ENCODE peak calls at places on chromosomes 7 and 10, in five cellular contexts. One of them, this sample, is unnamed.

GRCh38 chr7:152541892-152542291 is 106.1 kb upstream of the KMT2C start:
- DNase-seq in GM06990: no peak
- DNase-seq in BJ: no peak
- DNase-seq in neural progenitor cell: no peak
- DNase-seq in endothelial cell: no peak
- DNase-seq in this sample: no peak

GRCh38 chr10:119254355-119254754 is 47.0 kb downstream of the GRK5 start:
- DNase-seq in GM06990: no peak
- DNase-seq in BJ: no peak
- DNase-seq in neural progenitor cell: no peak
- DNase-seq in endothelial cell: no peak
- DNase-seq in this sample: no peak

GRCh38 chr10:126017961-126018560 is 121.7 kb downstream of the FANK1 start:
- DNase-seq in GM06990: no peak
- DNase-seq in BJ: peak
- DNase-seq in neural progenitor cell: no peak
- DNase-seq in endothelial cell: no peak
- DNase-seq in this sample: no peak

GRCh38 chr10:96651998-96652431 is 65.2 kb upstream of the TM9SF3 start:
- DNase-seq in GM06990: peak
- DNase-seq in BJ: no peak
- DNase-seq in neural progenitor cell: no peak
- DNase-seq in endothelial cell: no peak
- DNase-seq in this sample: peak

GRCh38 chr7:50281680-50282445 is 22.7 kb upstream of the IKZF1 start:
- DNase-seq in GM06990: peak
- DNase-seq in BJ: no peak
- DNase-seq in neural progenitor cell: no peak
- DNase-seq in endothelial cell: no peak
- DNase-seq in this sample: peak

GRCh38 chr10:50326757-50327701 is 75.7 kb upstream of the ASAH2 start:
- DNase-seq in GM06990: no peak
- DNase-seq in BJ: peak
- DNase-seq in neural progenitor cell: no peak
- DNase-seq in endothelial cell: no peak
- DNase-seq in this sample: no peak

GRCh38 chr10:14879055-14879800 is 562 bp downstream of the SUV39H2 start:
- DNase-seq in GM06990: no peak
- DNase-seq in BJ: no peak
- DNase-seq in neural progenitor cell: peak
- DNase-seq in endothelial cell: no peak
- DNase-seq in this sample: no peak

GRCh38 chr7:92723205-92723604 is 113.2 kb downstream of the CDK6 start:
- DNase-seq in GM06990: no peak
- DNase-seq in BJ: no peak
- DNase-seq in neural progenitor cell: no peak
- DNase-seq in endothelial cell: no peak
- DNase-seq in this sample: no peak

GRCh38 chr10:117537904-117538524 is 4.5 kb upstream of the EMX2 start:
- DNase-seq in GM06990: no peak
- DNase-seq in BJ: no peak
- DNase-seq in neural progenitor cell: no peak
- DNase-seq in endothelial cell: no peak
- DNase-seq in this sample: peak

GRCh38 chr10:117536359-117536861 is 6.1 kb upstream of the EMX2 start:
- DNase-seq in GM06990: no peak
- DNase-seq in BJ: no peak
- DNase-seq in neural progenitor cell: no peak
- DNase-seq in endothelial cell: no peak
- DNase-seq in this sample: peak

GRCh38 chr10:117536862-117537435 is 5.6 kb upstream of the EMX2 start:
- DNase-seq in GM06990: no peak
- DNase-seq in BJ: no peak
- DNase-seq in neural progenitor cell: peak
- DNase-seq in endothelial cell: peak
- DNase-seq in this sample: peak

GRCh38 chr10:117535752-117536358 is 6.7 kb upstream of the EMX2 start:
- DNase-seq in GM06990: no peak
- DNase-seq in BJ: no peak
- DNase-seq in neural progenitor cell: peak
- DNase-seq in endothelial cell: no peak
- DNase-seq in this sample: peak

DNA sequence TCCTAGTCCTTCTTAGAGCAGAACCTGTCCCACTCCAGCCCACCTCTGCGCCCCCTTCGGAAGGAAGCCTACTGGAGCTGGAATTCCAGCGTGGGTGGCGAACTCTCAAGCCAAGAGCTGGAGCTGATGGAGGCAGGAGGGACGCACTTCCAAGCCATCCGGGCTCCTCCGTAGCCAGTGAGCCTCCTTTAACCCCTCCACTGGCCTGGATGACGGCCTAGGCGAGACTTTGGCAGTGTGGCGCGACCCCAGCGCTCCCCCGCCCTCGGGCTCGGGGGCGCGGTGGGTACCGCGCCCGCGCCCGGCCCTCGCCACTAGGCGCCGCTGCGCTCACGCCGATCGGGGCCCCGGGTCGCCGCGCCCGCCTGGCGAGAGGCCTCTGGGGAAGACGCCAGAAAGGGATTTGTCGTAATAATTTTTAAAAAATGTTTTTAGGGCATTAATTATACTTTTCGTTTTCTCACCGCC is 5.1 kb upstream of the EMX2 start:
- DNase-seq in GM06990: no peak
- DNase-seq in BJ: no peak
- DNase-seq in neural progenitor cell: peak
- DNase-seq in endothelial cell: peak
- DNase-seq in this sample: peak
- TF ChIP-seq CTCF in GM06990: no peak
- TF ChIP-seq CTCF in BJ: peak
- TF ChIP-seq CTCF in neural progenitor cell: peak
- TF ChIP-seq CTCF in endothelial cell: peak
- TF ChIP-seq CTCF in this sample: peak

DNA sequence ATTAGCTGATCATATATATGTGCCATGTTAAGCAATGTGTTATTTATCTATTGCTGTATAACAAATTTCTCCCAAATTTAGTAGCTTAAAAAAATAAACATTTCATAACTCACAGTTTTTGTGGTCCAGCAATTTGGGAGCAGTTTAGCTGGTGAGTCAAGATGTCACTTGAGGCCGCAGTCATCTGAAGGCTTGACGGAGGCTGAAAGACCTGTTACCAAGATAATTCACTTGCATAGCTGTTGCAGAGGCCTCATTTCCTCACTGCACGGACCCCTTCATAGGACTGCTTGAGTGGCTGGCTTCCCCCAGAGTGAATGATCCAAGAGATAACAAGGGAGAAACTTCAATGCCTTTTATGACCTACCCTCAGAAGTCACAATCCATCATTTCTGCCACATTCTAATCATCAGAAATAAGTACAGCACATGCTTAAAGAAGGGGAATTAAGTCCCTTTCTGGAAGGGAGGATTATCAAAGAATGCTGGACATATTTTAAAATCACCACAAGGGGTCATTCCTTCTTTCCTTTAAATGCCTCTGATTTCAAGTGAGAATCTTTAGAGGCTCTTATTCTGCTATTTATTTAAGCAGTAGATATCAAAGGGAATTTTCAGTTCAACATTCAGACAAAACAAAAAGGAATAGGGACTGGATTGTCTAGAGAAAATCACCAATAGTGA is 10.5 kb upstream of the SRPK2 start:
- DNase-seq in GM06990: no peak
- DNase-seq in BJ: no peak
- DNase-seq in neural progenitor cell: no peak
- DNase-seq in endothelial cell: no peak
- DNase-seq in this sample: no peak
- TF ChIP-seq CTCF in GM06990: peak
- TF ChIP-seq CTCF in BJ: peak
- TF ChIP-seq CTCF in neural progenitor cell: peak
- TF ChIP-seq CTCF in endothelial cell: peak
- TF ChIP-seq CTCF in this sample: peak

DNA sequence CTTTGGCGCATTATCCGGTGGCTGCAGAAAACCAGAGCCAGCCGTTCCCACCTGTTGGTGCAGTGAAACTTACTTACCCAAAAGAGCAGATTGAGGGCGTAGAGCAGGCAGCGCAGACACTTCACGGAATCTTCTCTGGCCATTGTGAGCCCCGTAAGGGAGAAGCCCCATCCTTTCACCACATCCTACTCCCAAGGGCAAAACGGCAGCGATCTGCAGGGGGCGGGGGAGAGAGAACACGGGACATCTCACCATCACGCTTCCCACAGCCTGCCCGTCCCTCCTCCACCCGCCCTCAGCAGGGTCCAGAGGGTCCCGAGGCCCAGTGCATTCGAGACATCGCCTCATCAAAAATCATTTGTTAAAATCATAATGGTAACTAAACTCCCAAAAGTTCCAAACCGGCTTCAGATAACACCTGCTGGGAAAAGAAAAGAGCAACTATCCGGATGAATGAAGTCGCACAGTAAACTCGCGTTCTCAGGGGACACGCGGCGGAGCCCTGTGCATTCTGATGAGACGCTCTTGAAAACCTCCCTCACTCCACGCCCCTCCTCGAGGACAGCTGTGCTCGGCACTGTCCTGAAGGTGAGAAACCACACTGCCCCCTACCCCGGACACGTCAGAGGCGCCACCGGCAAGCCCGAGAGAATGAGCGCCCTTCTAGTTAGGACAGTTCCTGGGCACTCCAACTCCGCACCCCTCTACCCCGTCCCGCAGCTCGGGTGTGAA is 1.2 kb downstream of the TSPAN12 start:
- DNase-seq in GM06990: peak
- DNase-seq in BJ: no peak
- DNase-seq in neural progenitor cell: peak
- DNase-seq in endothelial cell: peak
- DNase-seq in this sample: peak
- TF ChIP-seq CTCF in GM06990: peak
- TF ChIP-seq CTCF in BJ: no peak
- TF ChIP-seq CTCF in neural progenitor cell: no peak
- TF ChIP-seq CTCF in endothelial cell: no peak
- TF ChIP-seq CTCF in this sample: peak

DNA sequence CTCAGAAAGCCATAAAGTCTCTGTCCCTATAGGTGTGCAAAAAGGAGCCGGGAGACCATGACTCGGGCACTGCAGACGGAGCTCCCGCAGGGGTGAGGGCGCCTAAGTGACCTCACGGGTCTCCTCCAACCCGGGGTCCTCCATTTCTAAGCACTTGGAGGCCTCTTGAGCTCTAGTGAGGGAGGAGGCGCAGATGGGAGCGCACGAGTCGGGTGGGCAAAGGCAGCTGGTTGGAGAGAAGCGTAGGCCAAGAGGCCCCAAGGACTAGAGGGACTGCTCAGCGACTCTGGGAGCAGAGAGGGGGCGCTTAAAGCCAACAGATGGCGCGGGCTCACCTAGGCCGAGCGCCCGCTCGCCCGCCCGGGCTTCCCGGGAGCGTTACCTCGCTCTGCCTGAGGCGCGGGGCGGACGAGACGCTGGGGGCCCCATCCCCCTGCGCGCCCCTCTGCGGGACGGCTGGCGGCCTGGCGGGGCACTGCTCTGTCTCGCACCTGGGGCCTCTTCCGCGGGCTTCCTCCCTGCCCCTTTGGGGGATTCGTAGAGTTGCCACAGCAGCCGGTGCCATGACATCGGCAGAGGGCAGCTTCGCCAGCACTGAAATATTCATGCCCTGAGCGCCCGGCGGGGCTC is 521 bp upstream of the CDH23 start:
- DNase-seq in GM06990: peak
- DNase-seq in BJ: no peak
- DNase-seq in neural progenitor cell: peak
- DNase-seq in endothelial cell: peak
- DNase-seq in this sample: peak
- TF ChIP-seq CTCF in GM06990: peak
- TF ChIP-seq CTCF in BJ: no peak
- TF ChIP-seq CTCF in neural progenitor cell: peak
- TF ChIP-seq CTCF in endothelial cell: no peak
- TF ChIP-seq CTCF in this sample: peak

DNA sequence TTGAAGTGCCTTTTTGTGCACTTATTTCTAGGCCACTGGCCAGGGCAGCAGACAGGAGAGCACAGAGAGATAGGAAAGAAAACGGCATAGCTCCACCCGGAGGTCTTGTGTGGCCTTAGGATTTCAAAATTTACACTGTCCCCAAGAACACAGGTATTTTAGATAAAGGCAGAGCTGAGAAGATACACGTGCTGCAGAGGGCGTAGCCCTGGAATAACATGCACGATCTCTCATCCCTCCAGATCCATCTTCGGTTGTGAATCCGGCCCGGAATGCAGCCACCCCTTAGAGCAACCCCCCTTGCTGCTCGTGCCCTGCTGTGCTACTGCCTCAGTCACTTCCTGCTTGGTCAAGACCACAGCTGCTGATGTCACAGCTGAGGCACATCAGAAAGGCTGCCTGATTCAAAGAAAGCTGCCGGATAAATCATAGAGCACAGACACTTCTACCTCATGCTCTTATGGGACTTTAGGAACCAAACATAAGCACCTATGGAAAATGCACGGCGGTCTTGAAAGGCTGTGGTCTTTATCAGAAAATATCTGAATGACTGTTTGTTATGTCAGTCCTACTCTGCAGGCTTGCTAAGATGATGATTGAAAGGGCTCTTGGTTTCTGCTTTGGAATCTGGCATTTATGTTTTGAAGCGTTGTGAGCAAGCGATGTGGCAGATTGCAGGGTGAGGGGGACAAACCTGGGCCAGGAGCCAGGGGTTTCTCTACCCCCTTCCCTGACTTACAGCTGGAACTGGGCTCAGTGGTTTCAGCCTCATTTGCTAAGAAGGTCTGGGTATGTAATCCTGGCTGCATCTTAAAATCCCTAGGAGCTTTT is 152.0 kb downstream of the SVIL start:
- DNase-seq in GM06990: no peak
- DNase-seq in BJ: no peak
- DNase-seq in neural progenitor cell: peak
- DNase-seq in endothelial cell: no peak
- DNase-seq in this sample: no peak
- TF ChIP-seq CTCF in GM06990: no peak
- TF ChIP-seq CTCF in BJ: no peak
- TF ChIP-seq CTCF in neural progenitor cell: peak
- TF ChIP-seq CTCF in endothelial cell: no peak
- TF ChIP-seq CTCF in this sample: no peak

GRCh38 chr7:157936976-157937375 is 600.2 kb downstream of the DNAJB6 start:
- DNase-seq in GM06990: no peak
- DNase-seq in BJ: no peak
- DNase-seq in neural progenitor cell: no peak
- DNase-seq in endothelial cell: no peak
- DNase-seq in this sample: no peak
- TF ChIP-seq CTCF in GM06990: no peak
- TF ChIP-seq CTCF in BJ: no peak
- TF ChIP-seq CTCF in neural progenitor cell: no peak
- TF ChIP-seq CTCF in endothelial cell: no peak
- TF ChIP-seq CTCF in this sample: no peak

DNA sequence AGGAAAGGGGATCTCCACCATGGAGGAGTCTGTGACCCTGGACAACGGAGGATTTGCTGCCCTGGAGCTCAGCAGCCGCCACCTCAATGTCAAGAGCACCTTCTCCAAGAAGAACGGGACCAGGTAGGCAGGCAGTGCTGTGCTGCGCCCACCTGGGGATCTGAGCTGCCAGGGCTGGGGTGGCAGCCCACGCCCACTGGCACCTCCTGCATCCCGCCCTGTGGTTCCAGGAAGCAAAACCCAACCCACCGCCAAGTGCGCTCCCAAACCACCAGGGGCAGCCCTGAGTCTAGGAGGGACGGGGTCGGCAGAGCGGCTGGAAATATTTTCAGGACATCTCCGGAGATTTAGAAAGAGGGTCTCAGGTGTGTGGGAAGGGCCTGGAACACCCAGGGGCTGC is 440.3 kb upstream of the FOXK1 start:
- DNase-seq in GM06990: no peak
- DNase-seq in BJ: no peak
- DNase-seq in neural progenitor cell: peak
- DNase-seq in endothelial cell: no peak
- DNase-seq in this sample: no peak
- TF ChIP-seq CTCF in GM06990: no peak
- TF ChIP-seq CTCF in BJ: no peak
- TF ChIP-seq CTCF in neural progenitor cell: peak
- TF ChIP-seq CTCF in endothelial cell: peak
- TF ChIP-seq CTCF in this sample: no peak

This sample was measured in GM10248.